ENCODE peak calls at places on chromosomes 1 and 21, in six cellular contexts. N is foreskin fibroblast, I is left lung, H is cardiac fibroblast, M is right atrium auricular region, E is GM23338. W is an unnamed sample.

GRCh38 chr21:25939396-25939761 is 204.6 kb downstream of the GABPA start:
- DNase-seq in N (no peak), I (no peak), H (no peak), M (no peak), E (no peak), W (no peak)

GRCh38 chr1:97209381-97209780 is 487.8 kb downstream of the PTBP2 start:
- DNase-seq in N (no peak), I (no peak), H (peak), M (no peak), E (no peak), W (peak)

GRCh38 chr1:61757945-61758344 is 15.7 kb downstream of the PATJ start:
- DNase-seq in N (peak), I (no peak), H (peak), M (no peak), E (no peak), W (peak)

GRCh38 chr1:187236145-187236544 is 407.4 kb downstream of the PLA2G4A start:
- DNase-seq in N (no peak), I (no peak), H (no peak), M (no peak), E (no peak), W (no peak)

GRCh38 chr1:157136133-157136532 is 2.1 kb downstream of the ETV3 start:
- DNase-seq in N (no peak), I (no peak), H (no peak), M (no peak), E (no peak), W (no peak)

GRCh38 chr1:235207202-235207565 is 46.1 kb upstream of the RBM34 start:
- DNase-seq in N (no peak), I (no peak), H (no peak), M (no peak), E (no peak), W (no peak)

GRCh38 chr1:193408782-193409293 is 222.4 kb upstream of the B3GALT2 start:
- DNase-seq in N (peak), I (peak), H (peak), M (peak), E (peak), W (peak)

GRCh38 chr1:218904401-218904800 is 269.3 kb upstream of the LYPLAL1 start:
- DNase-seq in N (no peak), I (no peak), H (peak), M (no peak), E (no peak), W (peak)

GRCh38 chr1:109801791-109802135 is 38.0 kb upstream of the EPS8L3 start:
- DNase-seq in N (no peak), I (no peak), H (no peak), M (no peak), E (no peak), W (no peak)

GRCh38 chr1:39926343-39926769 is 24.6 kb upstream of the MYCL start:
- DNase-seq in N (peak), I (no peak), H (peak), M (no peak), E (no peak), W (peak)

GRCh38 chr1:197884173-197884572 is 18.3 kb upstream of the C1orf53 start:
- DNase-seq in N (no peak), I (peak), H (no peak), M (no peak), E (no peak), W (no peak)

GRCh38 chr1:228022571-228023293 is 15.9 kb downstream of the WNT3A start:
- DNase-seq in N (no peak), I (peak), H (no peak), M (no peak), E (no peak), W (no peak)

GRCh38 chr1:181676269-181676668 is 193.0 kb downstream of the CACNA1E start:
- DNase-seq in N (no peak), I (no peak), H (peak), M (no peak), E (peak), W (no peak)

GRCh38 chr1:202562443-202563060 is 147.7 kb downstream of the SYT2 start:
- DNase-seq in N (no peak), I (no peak), H (no peak), M (no peak), E (no peak), W (no peak)

GRCh38 chr21:30408782-30409494 is 13.1 kb downstream of the KRTAP13-1 start:
- DNase-seq in N (peak), I (peak), H (peak), M (no peak), E (peak), W (peak)

GRCh38 chr1:215044151-215044550 is 38.4 kb upstream of the KCNK2 start:
- DNase-seq in N (no peak), I (no peak), H (no peak), M (no peak), E (no peak), W (no peak)

GRCh38 chr1:177858222-177858894 is 111.5 kb downstream of the SEC16B start:
- DNase-seq in N (peak), I (no peak), H (peak), M (no peak), E (no peak), W (peak)

GRCh38 chr1:99685516-99686180 is 39.7 kb downstream of the PALMD start:
- DNase-seq in N (peak), I (no peak), H (peak), M (peak), E (peak), W (peak)

GRCh38 chr1:227315500-227316346 is 2.6 kb downstream of the CDC42BPA start:
- DNase-seq in N (peak), I (no peak), H (peak), M (no peak), E (peak), W (peak)

GRCh38 chr1:81689531-81689941 is 111.2 kb upstream of the ADGRL2 start:
- DNase-seq in N (peak), I (no peak), H (peak), M (no peak), E (peak), W (peak)

GRCh38 chr1:116537439-116537838 is 33.4 kb downstream of the CD58 start:
- DNase-seq in N (peak), I (no peak), H (peak), M (no peak), E (no peak), W (no peak)

GRCh38 chr1:10712568-10712967 is 83.9 kb downstream of the CASZ1 start:
- DNase-seq in N (no peak), I (no peak), H (no peak), M (no peak), E (no peak), W (no peak)

GRCh38 chr1:222557148-222557547 is 9.2 kb upstream of the HHIPL2 start:
- DNase-seq in N (peak), I (no peak), H (peak), M (no peak), E (no peak), W (peak)

GRCh38 chr1:164977561-164977960 is 379.0 kb downstream of the LMX1A start:
- DNase-seq in N (no peak), I (no peak), H (no peak), M (no peak), E (no peak), W (no peak)

GRCh38 chr1:216815239-216815955 is 92.2 kb upstream of the ESRRG start:
- DNase-seq in N (peak), I (no peak), H (no peak), M (no peak), E (peak), W (peak)

GRCh38 chr1:161307892-161308638 is 1.7 kb downstream of the MPZ start:
- DNase-seq in N (no peak), I (no peak), H (peak), M (no peak), E (no peak), W (peak)

GRCh38 chr1:168504064-168504837 is 39.5 kb downstream of the XCL2 start:
- DNase-seq in N (peak), I (no peak), H (peak), M (peak), E (no peak), W (peak)

GRCh38 chr1:160862151-160863061 is at the start of gene CD244:
- DNase-seq in N (no peak), I (peak), H (no peak), M (no peak), E (no peak), W (peak)

GRCh38 chr1:211133393-211133840 is 531 bp downstream of the KCNH1 start:
- DNase-seq in N (peak), I (no peak), H (no peak), M (no peak), E (peak), W (no peak)

GRCh38 chr1:94866178-94866822 is 46.1 kb downstream of the SLC44A3 start:
- DNase-seq in N (peak), I (no peak), H (peak), M (no peak), E (no peak), W (peak)

GRCh38 chr1:246074421-246074820 is 432.7 kb downstream of the SMYD3 start:
- DNase-seq in N (no peak), I (no peak), H (no peak), M (no peak), E (no peak), W (no peak)

GRCh38 chr1:226647719-226648118 is 91.4 kb downstream of the ITPKB start:
- DNase-seq in N (no peak), I (peak), H (no peak), M (no peak), E (no peak), W (no peak)

GRCh38 chr1:106222415-106222814 is 834.1 kb upstream of the PRMT6 start:
- DNase-seq in N (peak), I (no peak), H (peak), M (no peak), E (peak), W (peak)

GRCh38 chr1:3211996-3212395 is 143.0 kb downstream of the PRDM16 start:
- DNase-seq in N (no peak), I (no peak), H (no peak), M (no peak), E (no peak), W (no peak)

GRCh38 chr1:117967900-117968299 is 38.4 kb downstream of the WDR3 start:
- DNase-seq in N (peak), I (no peak), H (peak), M (no peak), E (no peak), W (peak)

GRCh38 chr1:199867601-199868000 is 159.9 kb upstream of the NR5A2 start:
- DNase-seq in N (peak), I (no peak), H (no peak), M (no peak), E (no peak), W (peak)

GRCh38 chr1:5959087-5959486 is 33.1 kb downstream of the NPHP4 start:
- DNase-seq in N (no peak), I (peak), H (no peak), M (no peak), E (no peak), W (no peak)

GRCh38 chr1:180636138-180636537 is 4.3 kb downstream of the XPR1 start:
- DNase-seq in N (peak), I (no peak), H (peak), M (no peak), E (peak), W (peak)
- TF ChIP-seq CTCF in N (no peak), I (no peak), H (peak), M (peak), E (peak), W (peak)

GRCh38 chr1:9059944-9060744 is 9.3 kb downstream of the SLC2A5 start:
- DNase-seq in N (no peak), I (no peak), H (no peak), M (no peak), E (no peak), W (no peak)

GRCh38 chr1:9065213-9065751 is 4.2 kb downstream of the SLC2A5 start:
- DNase-seq in N (no peak), I (no peak), H (no peak), M (no peak), E (no peak), W (no peak)

GRCh38 chr1:9061252-9061948 is 8.0 kb downstream of the SLC2A5 start:
- DNase-seq in N (no peak), I (no peak), H (peak), M (no peak), E (no peak), W (no peak)

GRCh38 chr1:9061949-9062555 is 7.4 kb downstream of the SLC2A5 start:
- DNase-seq in N (peak), I (no peak), H (peak), M (no peak), E (no peak), W (no peak)

DNA sequence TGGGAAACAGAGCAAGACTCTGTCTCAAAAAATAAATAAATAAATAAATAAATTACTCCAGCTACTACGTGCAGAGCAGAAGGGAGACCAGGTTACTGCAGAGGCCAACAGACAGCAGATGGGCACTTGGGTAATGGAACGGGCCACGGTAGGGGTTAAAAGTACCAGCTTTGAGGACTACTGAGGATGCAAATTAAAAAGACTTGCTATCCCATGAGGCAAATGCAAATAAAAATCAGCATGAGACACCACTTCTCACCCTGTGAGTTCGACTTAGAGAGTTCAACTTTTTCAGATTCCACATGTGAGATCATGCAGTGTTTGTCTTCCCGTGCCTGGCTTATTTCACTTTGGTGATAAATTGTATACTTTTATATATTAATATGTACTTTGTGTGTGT is 6.6 kb downstream of the SLC2A5 start:
- DNase-seq in N (peak), I (no peak), H (no peak), M (no peak), E (no peak), W (no peak)
- H3K4me3 ChIP-seq in N (no peak), I (no peak), H (no peak), M (no peak), E (no peak), W (no peak)

GRCh38 chr1:28115267-28115666 is 26.9 kb upstream of the EYA3 start:
- DNase-seq in N (no peak), I (no peak), H (peak), M (no peak), E (no peak), W (peak)

GRCh38 chr1:28111157-28111556 is 22.7 kb upstream of the EYA3 start:
- DNase-seq in N (peak), I (no peak), H (no peak), M (no peak), E (no peak), W (no peak)

GRCh38 chr1:28114844-28115243 is 26.4 kb upstream of the EYA3 start:
- DNase-seq in N (no peak), I (no peak), H (no peak), M (no peak), E (no peak), W (no peak)

GRCh38 chr1:28110555-28110954 is 22.1 kb upstream of the EYA3 start:
- DNase-seq in N (peak), I (no peak), H (peak), M (no peak), E (no peak), W (peak)

DNA sequence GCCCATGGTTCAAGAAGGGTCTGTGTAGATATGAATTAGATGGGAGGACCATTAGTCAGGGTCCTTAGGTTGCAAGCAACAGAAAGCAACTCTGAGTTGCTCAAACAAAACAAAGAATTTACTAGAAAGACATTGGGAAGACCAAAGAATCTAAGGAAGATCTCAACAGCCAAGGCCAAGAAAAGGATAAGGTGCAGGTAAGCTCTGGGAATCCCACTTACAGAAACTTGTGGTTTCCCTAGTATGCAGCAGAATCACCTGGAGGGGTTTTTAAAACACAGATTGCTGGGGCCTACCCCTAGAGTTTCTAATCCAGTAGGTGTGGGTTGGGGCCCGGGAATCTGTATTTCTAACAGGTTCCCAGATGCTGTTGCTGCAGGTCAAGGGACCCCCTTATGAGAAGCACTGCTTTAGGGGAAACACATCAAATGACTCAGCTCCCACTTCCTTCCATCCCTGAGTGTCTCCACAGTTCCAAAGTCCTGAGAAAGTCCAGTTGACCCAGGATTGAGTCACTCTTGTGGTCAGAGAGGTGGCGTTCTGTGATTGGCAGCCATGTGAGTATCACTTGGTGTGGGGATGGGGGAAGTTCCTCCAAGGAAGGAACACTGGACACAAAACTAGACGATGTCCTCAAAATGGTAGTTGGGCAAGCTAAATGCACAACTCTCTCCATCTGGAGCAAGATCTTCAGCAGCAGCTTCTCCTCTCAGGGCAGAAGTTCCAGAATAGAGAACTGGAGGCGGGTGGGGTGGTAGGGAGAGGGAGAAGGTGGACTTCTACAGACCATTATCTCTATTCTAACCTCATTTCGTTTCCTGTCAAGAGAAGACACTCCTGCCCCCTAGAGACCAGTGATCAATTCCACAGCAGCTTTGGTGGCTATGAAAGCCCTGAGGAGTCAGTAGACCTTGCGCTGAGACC is 24.2 kb upstream of the EYA3 start:
- DNase-seq in N (peak), I (no peak), H (peak), M (peak), E (peak), W (peak)
- TF ChIP-seq CTCF in N (no peak), I (no peak), H (peak), M (peak), E (peak), W (peak)

GRCh38 chr1:36251794-36252481 is 27.7 kb downstream of the THRAP3 start:
- DNase-seq in N (peak), I (no peak), H (peak), M (no peak), E (no peak), W (no peak)

GRCh38 chr1:36253463-36253862 is 29.2 kb downstream of the THRAP3 start:
- DNase-seq in N (peak), I (no peak), H (peak), M (no peak), E (no peak), W (peak)

GRCh38 chr1:36256558-36257374 is 32.5 kb downstream of the THRAP3 start:
- DNase-seq in N (no peak), I (no peak), H (no peak), M (no peak), E (no peak), W (no peak)

GRCh38 chr1:36258960-36259344 is 34.7 kb downstream of the THRAP3 start:
- DNase-seq in N (no peak), I (no peak), H (no peak), M (no peak), E (no peak), W (no peak)

DNA sequence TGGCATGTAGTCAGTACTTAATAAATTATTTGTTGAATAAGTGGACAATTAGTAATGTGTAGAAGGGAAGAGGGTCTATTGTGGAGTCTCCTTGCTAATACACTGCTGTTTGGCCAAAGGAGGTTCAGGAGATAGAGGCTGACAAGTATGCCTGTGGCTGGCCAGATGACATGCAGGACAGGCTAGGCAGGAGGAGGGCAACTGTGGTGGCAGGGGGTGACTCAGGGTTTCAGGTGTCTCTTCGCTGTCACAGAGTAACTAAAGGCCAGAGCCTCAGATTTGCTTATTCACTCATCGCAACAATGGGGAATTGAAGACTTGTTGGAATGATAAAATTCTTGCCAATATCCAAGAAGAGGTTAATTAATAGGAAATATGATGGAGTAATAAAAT is 33.1 kb downstream of the THRAP3 start:
- DNase-seq in N (peak), I (no peak), H (no peak), M (no peak), E (peak), W (no peak)
- H3K4me3 ChIP-seq in N (no peak), I (no peak), H (no peak), M (no peak), E (no peak), W (no peak)

GRCh38 chr1:154614887-154615286 is 6.9 kb upstream of the ADAR start:
- DNase-seq in N (no peak), I (no peak), H (no peak), M (no peak), E (peak), W (no peak)
- TF ChIP-seq CTCF in N (no peak), I (no peak), H (no peak), M (no peak), E (peak), W (peak)